ENCODE peak calls at places on chromosomes 16 and 17, in six cellular contexts. Y is GM12878, T is SK-N-SH, Z is H1, Q is K562, B is HepG2. O is an unnamed sample. For H3K27me3, the result is how much of the 10 kb centered on the place peaks cover.

GRCh38 chr16:50879873-50880695 is 138.2 kb downstream of the CYLD start:
- DNase-seq in Y (no peak), T (no peak), Z (peak), Q (no peak), B (no peak), O (no peak)

GRCh38 chr16:48276102-48276501 is 28.8 kb upstream of the ABCC11 start:
- DNase-seq in Y (no peak), T (no peak), Z (no peak), Q (no peak), B (peak), O (no peak)

GRCh38 chr17:29574732-29575510 is 6.4 kb downstream of the TP53I13 start:
- DNase-seq in Y (no peak), T (no peak), Z (no peak), Q (no peak), B (peak), O (no peak)

GRCh38 chr16:86029131-86029741 is 130.3 kb downstream of the IRF8 start:
- DNase-seq in Y (no peak), T (no peak), Z (no peak), Q (no peak), B (no peak), O (no peak)

GRCh38 chr17:37310940-37311339 is 64.8 kb upstream of the C17orf78 start:
- DNase-seq in Y (no peak), T (no peak), Z (no peak), Q (no peak), B (no peak), O (no peak)

GRCh38 chr17:17729620-17730249 is 48.5 kb downstream of the RAI1 start:
- DNase-seq in Y (no peak), T (peak), Z (peak), Q (peak), B (peak), O (no peak)

GRCh38 chr17:61168506-61168905 is 231.1 kb upstream of the TBX2 start:
- DNase-seq in Y (no peak), T (no peak), Z (no peak), Q (no peak), B (no peak), O (no peak)

GRCh38 chr17:45851464-45851863 is 6.8 kb downstream of the SPPL2C start:
- DNase-seq in Y (no peak), T (no peak), Z (no peak), Q (no peak), B (no peak), O (no peak)

GRCh38 chr16:19677403-19677802 is 40.6 kb downstream of the KNOP1 start:
- DNase-seq in Y (no peak), T (no peak), Z (no peak), Q (no peak), B (no peak), O (no peak)

GRCh38 chr16:23072084-23072599 is 77.1 kb downstream of the USP31 start:
- DNase-seq in Y (no peak), T (peak), Z (no peak), Q (no peak), B (no peak), O (no peak)

GRCh38 chr16:57531253-57531575 is 5.2 kb downstream of the CCDC102A start:
- DNase-seq in Y (no peak), T (peak), Z (no peak), Q (peak), B (no peak), O (peak)

GRCh38 chr16:27795992-27796614 is 246.2 kb downstream of the KATNIP start:
- DNase-seq in Y (no peak), T (no peak), Z (peak), Q (peak), B (peak), O (peak)

GRCh38 chr16:75244225-75244792 is 7.1 kb downstream of the BCAR1 start:
- DNase-seq in Y (no peak), T (no peak), Z (no peak), Q (no peak), B (no peak), O (peak)

GRCh38 chr17:73519621-73520368 is 124.5 kb downstream of the SDK2 start:
- DNase-seq in Y (no peak), T (no peak), Z (no peak), Q (no peak), B (no peak), O (no peak)

GRCh38 chr17:42039794-42040763 is 10.3 kb downstream of the C17orf113 start:
- DNase-seq in Y (no peak), T (no peak), Z (no peak), Q (no peak), B (no peak), O (no peak)

GRCh38 chr16:4832698-4833343 is 14.3 kb downstream of the GLYR1 start:
- DNase-seq in Y (no peak), T (no peak), Z (no peak), Q (no peak), B (no peak), O (no peak)

GRCh38 chr17:55332296-55333041 is 67.7 kb downstream of the HLF start:
- DNase-seq in Y (no peak), T (no peak), Z (no peak), Q (no peak), B (no peak), O (no peak)

GRCh38 chr17:45143767-45144198 is 4.5 kb upstream of the HEXIM1 start:
- DNase-seq in Y (no peak), T (peak), Z (no peak), Q (peak), B (no peak), O (no peak)

GRCh38 chr17:65191805-65192740 is 54.9 kb downstream of the RGS9 start:
- DNase-seq in Y (no peak), T (no peak), Z (no peak), Q (no peak), B (peak), O (peak)

GRCh38 chr17:18038149-18038850 is 668 bp downstream of the ATPAF2 start:
- DNase-seq in Y (no peak), T (no peak), Z (no peak), Q (no peak), B (no peak), O (peak)

GRCh38 chr17:67183531-67183930 is 61.5 kb downstream of the HELZ start:
- DNase-seq in Y (no peak), T (no peak), Z (no peak), Q (no peak), B (no peak), O (no peak)

GRCh38 chr17:44198721-44199552 is 747 bp downstream of the ATXN7L3 start:
- DNase-seq in Y (no peak), T (peak), Z (peak), Q (peak), B (no peak), O (no peak)

GRCh38 chr16:55470533-55471371 is 8.2 kb upstream of the MMP2 start:
- DNase-seq in Y (no peak), T (no peak), Z (no peak), Q (no peak), B (no peak), O (no peak)

GRCh38 chr16:11200523-11201063 is 55.4 kb downstream of the SOCS1 start:
- DNase-seq in Y (no peak), T (no peak), Z (no peak), Q (no peak), B (no peak), O (no peak)

DNA sequence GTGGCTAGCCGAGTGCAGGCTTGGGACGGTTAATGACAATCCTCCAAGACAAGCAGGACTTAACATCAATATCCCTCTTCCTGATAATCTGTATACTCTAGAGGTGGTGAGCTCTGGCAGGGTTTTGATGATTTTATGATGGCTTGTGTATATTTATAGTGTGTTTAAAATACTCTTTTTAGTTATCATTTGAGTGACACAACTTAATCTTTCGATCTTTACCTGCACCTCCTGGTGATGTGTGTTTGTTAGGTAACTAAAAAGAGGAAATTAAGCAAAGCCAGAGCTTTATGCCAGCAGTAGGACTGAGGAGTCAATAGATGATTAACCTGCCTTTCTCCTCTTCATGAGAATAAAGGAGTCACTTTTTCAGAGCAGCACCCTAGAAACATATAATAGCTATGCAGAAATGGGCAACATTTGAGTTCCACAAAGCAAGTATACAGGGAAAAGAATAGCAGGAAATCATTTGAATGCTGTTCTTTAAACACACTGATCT is 210.5 kb downstream of the IRX3 start:
- DNase-seq in Y (no peak), T (no peak), Z (no peak), Q (no peak), B (no peak), O (no peak)
- TF ChIP-seq GABPA in Y (no peak), T (no peak), Z (no peak), Q (no peak), B (no peak), O (no peak)

DNA sequence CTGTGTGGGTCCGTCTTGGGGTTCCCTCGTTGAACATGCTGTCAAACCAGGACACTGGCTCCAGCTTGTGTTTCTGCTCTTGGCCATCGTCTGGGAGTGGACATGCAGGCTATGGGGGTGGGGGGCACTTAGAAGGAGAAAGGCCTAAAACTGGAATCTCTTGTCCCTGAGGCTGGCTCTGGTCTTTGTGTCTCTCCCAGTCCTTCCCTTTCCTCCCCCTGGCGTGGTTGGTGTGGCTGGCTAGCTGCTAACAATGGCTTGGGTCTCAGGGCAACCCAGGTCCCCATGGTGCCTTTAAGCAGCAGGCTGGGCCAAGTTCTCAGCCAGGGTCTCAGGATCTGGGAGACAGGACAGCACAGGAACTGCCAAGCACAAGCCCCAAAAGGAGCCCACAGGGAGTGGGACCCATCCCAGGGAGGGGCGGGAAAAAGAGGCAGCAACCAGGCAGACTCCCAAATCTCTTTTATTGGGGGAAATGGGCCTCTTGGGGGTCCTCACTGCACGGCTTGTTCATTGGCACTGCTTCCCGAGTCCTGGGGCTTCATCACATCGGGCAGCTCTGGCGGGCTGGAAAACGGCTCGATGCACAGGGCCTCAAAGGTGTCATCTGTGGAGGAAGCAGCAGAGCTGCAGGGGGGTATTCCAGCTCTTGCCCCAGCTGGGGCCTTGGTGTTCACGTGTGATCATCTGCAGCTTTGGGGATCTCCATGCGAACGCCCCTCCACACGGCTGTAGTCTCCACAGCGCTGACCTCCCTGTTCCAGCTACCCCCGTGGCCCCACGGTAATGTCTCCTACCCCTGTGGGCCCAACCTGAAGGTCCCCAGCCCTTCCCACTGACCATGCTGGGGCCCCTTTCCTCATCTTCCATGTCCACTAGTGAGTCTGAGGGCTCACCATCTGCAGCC is 5.3 kb downstream of the ELOB start:
- DNase-seq in Y (no peak), T (no peak), Z (no peak), Q (no peak), B (no peak), O (no peak)
- H3K27me3 ChIP-seq in Y (under half), T (under half), Z (under half), Q (under half), B (under half), O (under half)

GRCh38 chr17:2780931-2781454 is 15.2 kb upstream of the RAP1GAP2 start:
- DNase-seq in Y (no peak), T (no peak), Z (no peak), Q (no peak), B (no peak), O (no peak)

GRCh38 chr17:2784864-2785263 is 11.4 kb upstream of the RAP1GAP2 start:
- DNase-seq in Y (no peak), T (no peak), Z (no peak), Q (no peak), B (no peak), O (no peak)

GRCh38 chr17:2786176-2786881 is 9.9 kb upstream of the RAP1GAP2 start:
- DNase-seq in Y (peak), T (peak), Z (peak), Q (peak), B (peak), O (peak)

GRCh38 chr17:2782030-2782429 is 14.2 kb upstream of the RAP1GAP2 start:
- DNase-seq in Y (no peak), T (no peak), Z (no peak), Q (no peak), B (no peak), O (no peak)

GRCh38 chr17:2783310-2784030 is 12.8 kb upstream of the RAP1GAP2 start:
- DNase-seq in Y (no peak), T (no peak), Z (no peak), Q (no peak), B (no peak), O (no peak)
- TF ChIP-seq GABPA in Y (no peak), T (no peak), Z (no peak), Q (no peak), B (no peak), O (no peak)

DNA sequence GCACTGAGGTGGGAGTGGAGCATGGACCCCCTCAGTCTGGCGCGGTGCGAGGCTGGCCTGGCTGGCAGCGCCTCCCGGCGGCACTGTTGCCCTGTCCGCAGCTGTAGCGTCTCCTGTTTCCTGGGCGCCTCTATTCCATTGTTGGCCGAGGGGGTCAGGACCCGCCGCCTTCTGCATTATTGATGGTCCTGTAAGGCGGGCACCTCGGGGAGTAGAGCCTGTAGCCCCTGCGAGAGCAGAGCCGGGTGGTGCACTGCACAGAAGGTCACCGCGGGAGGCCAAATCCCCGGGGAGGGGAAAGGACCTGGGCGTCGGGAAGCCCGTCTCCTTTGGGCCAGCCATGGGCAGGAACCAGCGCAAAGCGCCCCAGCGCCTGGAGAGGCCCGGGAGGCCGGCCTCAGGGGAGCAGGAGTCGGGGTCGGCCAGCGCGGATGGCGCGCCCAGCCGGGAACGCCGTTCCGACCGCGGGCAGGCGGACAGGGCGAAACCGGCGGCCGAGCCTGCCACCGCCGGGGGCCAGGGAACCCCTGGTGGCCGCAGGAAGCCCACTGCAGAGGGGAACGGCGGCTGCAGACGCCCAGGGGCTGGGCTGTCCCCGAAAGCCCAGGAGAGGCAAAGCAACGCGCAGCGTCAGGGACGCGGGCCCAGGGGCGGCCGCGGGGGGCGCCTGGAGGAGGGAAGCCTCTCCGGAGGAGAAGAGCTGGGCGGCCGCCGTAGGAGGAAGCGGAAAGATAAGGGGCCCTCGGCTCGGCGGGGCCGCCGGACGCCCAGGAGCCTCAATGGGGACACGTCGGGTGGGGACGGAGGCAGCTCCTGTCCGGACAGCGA is at the start of gene MYO15B:
- DNase-seq in Y (no peak), T (no peak), Z (peak), Q (peak), B (no peak), O (no peak)
- H3K27me3 ChIP-seq in Y (under half), T (under half), Z (under half), Q (under half), B (under half), O (under half)

DNA sequence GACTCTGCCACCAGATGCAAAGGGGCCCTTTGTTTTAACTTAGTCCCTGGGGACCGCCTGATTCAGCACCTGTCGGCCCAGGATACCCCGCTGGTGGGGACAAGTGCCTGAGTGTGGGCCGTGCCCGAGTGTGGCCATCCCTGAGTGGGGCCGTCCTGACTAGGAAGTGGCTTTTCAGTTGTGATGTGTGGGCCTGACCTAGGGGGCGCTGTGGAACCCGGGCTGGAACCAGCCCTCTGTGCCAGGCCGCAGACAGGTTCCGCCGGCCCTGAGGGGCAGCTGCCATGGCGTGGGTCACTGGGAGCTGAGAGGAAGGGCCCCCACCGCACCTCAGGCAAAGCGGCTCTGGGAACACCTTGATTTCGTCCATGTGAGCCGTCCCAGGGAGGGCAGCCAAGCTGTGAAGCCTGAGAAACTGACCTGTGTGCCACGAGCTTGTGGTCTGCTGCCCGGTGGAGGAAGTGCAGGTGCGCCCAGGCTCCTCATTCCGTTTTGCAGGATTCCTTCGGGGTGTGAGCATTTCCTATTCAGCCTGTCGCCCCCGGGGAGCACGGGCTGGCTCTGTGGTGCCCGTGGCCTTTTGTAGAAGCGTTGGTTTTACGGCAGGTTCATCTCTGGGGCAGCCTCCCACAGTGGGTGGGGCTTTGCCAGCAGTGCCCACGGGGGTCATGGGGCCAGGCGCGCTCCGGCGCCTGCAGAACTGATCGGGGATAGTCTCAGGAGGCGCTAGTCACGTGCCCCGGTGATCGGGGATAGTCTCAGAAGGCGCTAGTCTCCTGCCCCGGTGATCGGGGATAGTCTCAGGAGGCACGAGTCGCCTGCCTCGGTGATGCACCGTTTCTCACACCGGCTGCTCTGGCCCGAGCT is 5.3 kb downstream of the RPL13 start:
- DNase-seq in Y (no peak), T (peak), Z (peak), Q (peak), B (peak), O (peak)
- TF ChIP-seq GABPA in Y (no peak), T (no peak), Z (peak), Q (no peak), B (no peak), O (no peak)

O was measured in HL-60.